ENCODE peak calls at places on chromosomes 5 and 9, in eight cellular contexts. M is AG08395, V is anterior cingulate cortex, H is RCC 7860, Q is Right ventricle myocardium inferior, E is mucosa of gallbladder, N is T-helper 2 cell, K is tibial artery. B is an unnamed sample.

GRCh38 chr9:88658311-88658822 is 123.4 kb downstream of the NXNL2 start:
- DNase-seq in V (no peak), E (no peak), N (no peak), Q (no peak), M (peak), K (peak), H (peak), B (no peak)

GRCh38 chr5:154899107-154899816 is 38.7 kb downstream of the GEMIN5 start:
- DNase-seq in E (no peak), Q (no peak), N (no peak), V (no peak), K (peak), M (peak), H (no peak), B (no peak)

GRCh38 chr5:103041071-103041676 is 78.8 kb downstream of the GIN1 start:
- DNase-seq in E (no peak), N (no peak), V (no peak), Q (no peak), M (peak), H (peak), K (no peak), B (no peak)

GRCh38 chr5:173789031-173789920 is 98.9 kb upstream of the CPEB4 start:
- DNase-seq in M (peak), V (no peak), N (no peak), E (no peak), Q (no peak), K (no peak), H (peak), B (no peak)

GRCh38 chr5:181215997-181216982 is 6.8 kb upstream of the TRIM41 start:
- DNase-seq in N (no peak), K (no peak), E (no peak), Q (no peak), M (no peak), H (no peak), V (no peak), B (no peak)

GRCh38 chr9:4009006-4009511 is 290.8 kb downstream of the GLIS3 start:
- DNase-seq in V (no peak), E (no peak), M (no peak), Q (no peak), H (no peak), K (no peak), N (no peak), B (no peak)

GRCh38 chr9:4106081-4106491 is 193.8 kb downstream of the GLIS3 start:
- DNase-seq in V (no peak), N (no peak), H (no peak), Q (no peak), M (no peak), K (no peak), E (peak), B (no peak)

GRCh38 chr9:34072868-34073590 is 24.3 kb upstream of the UBAP2 start:
- DNase-seq in E (peak), K (no peak), N (no peak), M (peak), Q (no peak), H (peak), V (no peak), B (no peak)

GRCh38 chr5:60516688-60517087 is 183.3 kb downstream of the DEPDC1B start:
- DNase-seq in V (no peak), Q (peak), E (no peak), H (no peak), M (no peak), K (no peak), N (no peak), B (no peak)

B was measured in thoracic aorta.